ENCODE peak calls at places on chromosomes 7 and 10, in four cellular contexts. K is K562, Q is HL-60, G is GM12878. T is an unnamed sample.

GRCh38 chr10:4655406-4655805 is 170.6 kb upstream of the AKR1E2 start:
- DNase-seq in K (no peak), G (no peak), Q (no peak), T (no peak)

GRCh38 chr7:32890553-32891045 is 961 bp downstream of the KBTBD2 start:
- DNase-seq in K (no peak), Q (peak), G (peak), T (no peak)

GRCh38 chr10:91194497-91195179 is 25.8 kb upstream of the PCGF5 start:
- DNase-seq in G (no peak), Q (no peak), K (no peak), T (no peak)

GRCh38 chr7:30563326-30563942 is 31.2 kb upstream of the GARS1 start:
- DNase-seq in K (no peak), Q (no peak), G (no peak), T (no peak)

GRCh38 chr7:41880107-41880506 is 177.2 kb upstream of the INHBA start:
- DNase-seq in G (no peak), Q (no peak), K (no peak), T (no peak)

GRCh38 chr10:42943025-42943818 is 133.6 kb upstream of the RET start:
- DNase-seq in K (no peak), G (no peak), Q (no peak), T (no peak)

GRCh38 chr10:70561051-70561450 is 41.5 kb downstream of the PRF1 start:
- DNase-seq in K (no peak), G (no peak), Q (peak), T (no peak)

GRCh38 chr10:71964669-71965515 is 697 bp downstream of the CHST3 start:
- DNase-seq in Q (no peak), K (no peak), G (no peak), T (no peak)

DNA sequence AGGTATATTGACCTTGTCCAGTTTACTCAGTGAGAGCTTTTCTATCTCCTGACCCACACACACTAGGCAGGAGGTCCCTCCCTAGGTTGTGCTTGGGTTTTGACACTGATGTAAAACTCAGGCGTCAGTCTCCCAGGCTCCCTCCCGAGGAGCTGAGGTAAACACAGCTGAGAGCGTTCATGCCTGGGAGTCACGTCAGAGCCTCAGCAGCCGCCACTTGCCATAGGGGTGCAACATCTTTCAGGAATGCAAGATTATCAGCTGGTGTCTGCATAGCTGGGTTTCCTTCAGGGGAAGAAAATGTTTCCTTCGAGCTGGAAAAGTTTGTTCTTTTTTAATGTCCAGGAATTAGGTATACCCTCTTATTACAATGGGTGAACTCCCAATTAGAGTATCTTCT is 70.6 kb downstream of the FGFR2 start:
- DNase-seq in G (no peak), Q (no peak), K (no peak), T (no peak)
- TF ChIP-seq SPI1 in G (no peak), Q (no peak), K (no peak), T (no peak)

DNA sequence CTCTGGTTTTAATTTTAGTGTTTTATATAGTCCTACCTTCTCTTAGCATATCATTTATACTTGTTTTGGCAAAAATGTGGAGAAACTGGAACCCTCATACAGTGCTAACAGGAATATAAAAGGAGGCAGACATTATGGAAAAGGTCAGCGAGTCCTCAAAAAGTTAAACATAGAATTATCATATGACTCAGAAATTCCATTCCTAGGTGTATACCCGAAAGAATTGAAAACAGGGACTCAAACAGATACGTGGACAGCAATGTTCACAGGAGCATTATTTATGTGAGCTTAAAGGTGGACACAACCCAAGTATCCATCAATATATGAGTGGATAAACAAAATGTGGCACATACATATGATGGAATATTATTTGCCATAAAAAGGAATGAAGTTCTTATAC is 51.5 kb downstream of the VAX1 start:
- DNase-seq in K (no peak), G (no peak), Q (no peak), T (no peak)
- TF ChIP-seq SPI1 in K (no peak), G (no peak), Q (no peak), T (no peak)

GRCh38 chr7:36315309-36315948 is 74.2 kb upstream of the ANLN start:
- DNase-seq in Q (no peak), G (no peak), K (no peak), T (no peak)

GRCh38 chr7:36313607-36314006 is 76.1 kb upstream of the ANLN start:
- DNase-seq in Q (no peak), K (no peak), G (no peak), T (no peak)

GRCh38 chr7:36316319-36316718 is 73.3 kb upstream of the ANLN start:
- DNase-seq in Q (no peak), K (no peak), G (no peak), T (no peak)

GRCh38 chr7:36312915-36313334 is 76.7 kb upstream of the ANLN start:
- DNase-seq in G (no peak), K (no peak), Q (no peak), T (no peak)

GRCh38 chr7:36314491-36314890 is 75.2 kb upstream of the ANLN start:
- DNase-seq in Q (no peak), K (no peak), G (no peak), T (no peak)
- TF ChIP-seq SPI1 in Q (no peak), K (no peak), G (no peak), T (no peak)

GRCh38 chr7:4227105-4228010 is 454.7 kb upstream of the FOXK1 start:
- DNase-seq in G (no peak), Q (no peak), K (no peak), T (no peak)
- TF ChIP-seq SPI1 in G (no peak), Q (no peak), K (no peak), T (no peak)

DNA sequence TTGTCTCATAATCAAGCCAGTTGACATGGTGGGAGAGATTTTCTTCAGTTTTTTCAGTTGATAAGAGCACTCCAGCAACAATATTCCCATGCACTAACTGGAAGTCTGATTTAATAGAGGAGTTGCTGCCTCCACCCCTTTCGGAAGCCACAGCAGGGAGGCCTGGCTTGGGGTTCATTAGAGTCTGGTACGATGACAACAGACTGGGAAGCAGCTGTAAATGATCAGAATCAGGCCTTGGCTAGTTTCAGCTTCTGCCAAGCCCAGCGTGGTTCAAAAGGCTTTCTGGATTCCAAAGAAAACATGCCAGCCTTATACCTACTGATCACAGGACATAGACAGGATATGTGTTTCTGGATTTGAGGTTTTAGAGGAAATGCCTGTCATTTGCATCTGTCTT is 274.0 kb downstream of the CSTF2T start:
- DNase-seq in G (no peak), Q (no peak), K (no peak), T (no peak)
- TF ChIP-seq SPI1 in G (no peak), Q (no peak), K (no peak), T (no peak)

DNA sequence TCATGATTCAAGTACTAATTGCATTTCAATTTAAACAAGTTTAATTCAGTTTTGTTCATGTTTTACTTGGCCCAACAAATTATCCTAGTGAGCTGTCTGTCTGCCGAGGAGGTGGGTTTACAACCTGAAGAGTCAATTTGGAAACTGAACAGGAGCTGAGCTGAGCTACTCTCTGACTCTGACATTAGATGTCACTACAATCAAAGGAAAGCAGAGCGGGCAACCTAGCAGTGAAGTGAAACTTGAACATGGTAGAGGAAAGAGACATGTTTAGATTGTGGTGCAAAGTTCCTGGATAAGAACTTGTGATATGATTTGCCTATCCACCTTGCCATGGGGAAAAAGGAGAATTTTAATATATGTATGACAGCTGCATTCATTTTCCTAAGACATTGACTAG is 9.6 kb upstream of the AGR3 start:
- DNase-seq in Q (peak), K (no peak), G (peak), T (no peak)
- TF ChIP-seq SPI1 in Q (no peak), K (no peak), G (no peak), T (no peak)

DNA sequence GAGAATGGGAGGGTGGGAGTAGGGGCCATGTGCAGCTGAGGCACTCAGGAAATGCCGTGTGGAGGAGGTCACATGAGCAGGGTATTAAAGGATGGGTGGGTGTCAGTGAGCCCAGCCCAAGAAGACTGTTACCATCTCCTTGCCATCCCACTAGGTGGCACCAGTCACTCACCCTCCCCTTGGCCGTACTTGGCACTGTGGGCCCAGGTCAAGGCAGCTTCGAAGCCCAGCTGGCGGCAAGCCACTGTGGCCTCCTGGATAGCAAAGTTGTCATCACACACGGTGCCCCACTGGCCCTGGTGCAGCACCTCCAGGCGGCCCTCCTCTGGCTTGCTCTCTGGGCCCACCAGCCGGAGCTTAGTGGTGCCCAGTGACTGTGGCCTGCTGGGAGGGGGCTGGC is 5.4 kb downstream of the LOXL4 start:
- DNase-seq in G (no peak), Q (peak), K (no peak), T (no peak)
- TF ChIP-seq SPI1 in G (no peak), Q (no peak), K (no peak), T (no peak)

GRCh38 chr10:132193907-132194552 is 7.3 kb downstream of the DPYSL4 start:
- DNase-seq in G (no peak), Q (no peak), K (peak), T (no peak)

GRCh38 chr10:132192991-132193670 is 6.4 kb downstream of the DPYSL4 start:
- DNase-seq in K (no peak), G (no peak), Q (no peak), T (no peak)

GRCh38 chr10:132194726-132195125 is 8.0 kb downstream of the DPYSL4 start:
- DNase-seq in K (no peak), Q (no peak), G (no peak), T (no peak)

GRCh38 chr10:132189810-132190422 is 3.2 kb downstream of the DPYSL4 start:
- DNase-seq in K (no peak), G (no peak), Q (no peak), T (no peak)

GRCh38 chr10:132192076-132192975 is 5.6 kb downstream of the DPYSL4 start:
- DNase-seq in Q (no peak), K (no peak), G (no peak), T (no peak)
- TF ChIP-seq SPI1 in Q (no peak), K (no peak), G (no peak), T (no peak)

DNA sequence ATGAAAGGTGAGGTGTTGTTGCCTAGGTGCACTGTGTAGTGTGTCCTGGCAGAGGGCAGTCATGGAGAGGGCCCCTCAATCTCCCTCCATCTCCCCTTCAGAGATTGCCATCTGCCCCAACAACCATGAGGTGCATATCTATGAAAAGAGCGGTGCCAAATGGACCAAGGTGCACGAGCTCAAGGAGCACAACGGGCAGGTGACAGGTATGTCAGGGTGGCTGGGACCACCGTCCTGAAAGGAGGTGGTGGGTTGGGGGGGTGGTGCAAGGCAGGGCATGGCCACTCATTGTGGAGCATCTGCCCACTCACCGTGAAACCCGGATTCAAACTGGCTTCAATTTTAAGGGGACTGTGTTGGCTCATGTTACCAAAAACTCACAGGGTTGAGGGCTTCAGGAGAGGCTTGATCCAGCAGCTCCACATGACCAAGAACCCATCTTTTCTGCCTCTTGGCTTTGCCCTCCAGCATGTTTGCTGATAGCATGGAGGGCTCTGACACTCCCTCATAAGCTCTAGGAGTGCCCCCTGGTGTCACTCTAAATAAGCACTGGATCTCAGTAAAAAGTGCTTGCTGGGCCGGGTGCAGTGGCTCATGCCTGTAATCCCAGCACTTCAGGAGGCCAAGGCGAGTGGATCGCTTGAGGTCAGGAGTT is 12.2 kb downstream of the ARPC1B start:
- DNase-seq in G (no peak), K (peak), Q (peak), T (no peak)
- TF ChIP-seq SPI1 in G (no peak), K (no peak), Q (no peak), T (no peak)

GRCh38 chr10:50431791-50432190 is 180.5 kb upstream of the ASAH2 start:
- DNase-seq in G (peak), Q (no peak), K (no peak), T (no peak)
- TF ChIP-seq SPI1 in G (no peak), Q (no peak), K (no peak), T (no peak)